ENCODE peak calls at places on chromosomes 2 and 18, in five cellular contexts. C is skeletal muscle cell; W is activated CD4-positive, alpha-beta T cell treated with anti-CD3 and anti-CD28 coated beads, Interleukin-2, amount 10 ng/mL, durations not matched to agents 7 days and 5 days; F is NCI-H2081; N is frontal cortex. E is an unnamed sample.

GRCh38 chr18:77876319-77876865 is 626.7 kb downstream of the GALR1 start:
- DNase-seq in C (no peak), W (no peak), F (no peak), N (no peak), E (no peak)

GRCh38 chr2:180722551-180723239 is 257.7 kb upstream of the UBE2E3 start:
- DNase-seq in C (peak; percentile 75), W (no peak), F (no peak), N (no peak), E (no peak)

GRCh38 chr2:105712981-105713596 is 31.6 kb upstream of the NCK2 start:
- DNase-seq in C (peak; percentile 60), W (no peak), F (no peak), N (no peak), E (no peak)

GRCh38 chr2:71510196-71510807 is 56.9 kb downstream of the DYSF start:
- DNase-seq in C (no peak), W (peak; percentile 77), F (peak; percentile 49), N (peak; percentile 81), E (no peak)

GRCh38 chr2:12554235-12555011 is 162.3 kb upstream of the TRIB2 start:
- DNase-seq in C (no peak), W (no peak), F (no peak), N (no peak), E (no peak)

GRCh38 chr2:120647487-120647886 is 88.2 kb upstream of the GLI2 start:
- DNase-seq in C (peak; percentile 67), W (no peak), F (no peak), N (no peak), E (no peak)

GRCh38 chr2:53508667-53509066 is 258.9 kb upstream of the CHAC2 start:
- DNase-seq in C (no peak), W (no peak), F (no peak), N (no peak), E (no peak)

GRCh38 chr2:149084924-149085795 is 46.7 kb downstream of the LYPD6B start:
- DNase-seq in C (no peak), W (no peak), F (no peak), N (no peak), E (no peak)

GRCh38 chr2:241617431-241618154 is 19.4 kb downstream of the THAP4 start:
- DNase-seq in C (no peak), W (peak; percentile 47), F (peak; percentile 88), N (no peak), E (no peak)

GRCh38 chr2:134897932-134898331 is 20.7 kb upstream of the CCNT2 start:
- DNase-seq in C (no peak), W (no peak), F (peak; percentile 6), N (no peak), E (no peak)

GRCh38 chr18:36389811-36390581 is 92.5 kb downstream of the FHOD3 start:
- DNase-seq in C (no peak), W (no peak), F (no peak), N (no peak), E (no peak)

GRCh38 chr2:173159794-173160463 is 84.3 kb downstream of the MAP3K20 start:
- DNase-seq in C (peak; percentile 98), W (no peak), F (no peak), N (no peak), E (peak; percentile 86)

GRCh38 chr2:80299672-80300071 is 4.9 kb downstream of the LRRTM1 start:
- DNase-seq in C (no peak), W (no peak), F (no peak), N (no peak), E (no peak)

GRCh38 chr2:11505652-11506610 is 27.9 kb upstream of the GREB1 start:
- DNase-seq in C (no peak), W (no peak), F (no peak), N (no peak), E (no peak)

GRCh38 chr2:105545731-105546622 is 147.1 kb upstream of the FHL2 start:
- DNase-seq in C (no peak), W (peak; percentile 78), F (peak; percentile 65), N (peak; percentile 59), E (no peak)

GRCh38 chr2:107018366-107018765 is 132.4 kb upstream of the ST6GAL2 start:
- DNase-seq in C (no peak), W (no peak), F (no peak), N (no peak), E (no peak)

GRCh38 chr2:186734957-186735734 is 41.3 kb downstream of the FAM171B start:
- DNase-seq in C (no peak), W (no peak), F (no peak), N (no peak), E (no peak)

GRCh38 chr2:141611143-141611571 is 519.7 kb downstream of the LRP1B start:
- DNase-seq in C (no peak), W (no peak), F (no peak), N (no peak), E (no peak)

GRCh38 chr2:30417253-30417652 is 29.8 kb upstream of the LCLAT1 start:
- DNase-seq in C (peak; percentile 45), W (no peak), F (no peak), N (no peak), E (no peak)

GRCh38 chr18:13618760-13619438 is 107.5 kb downstream of the FAM210A start:
- DNase-seq in C (no peak), W (no peak), F (no peak), N (no peak), E (no peak)

GRCh38 chr18:3596324-3597158 is 146.6 kb downstream of the TGIF1 start:
- DNase-seq in C (no peak), W (peak; percentile 38), F (no peak), N (no peak), E (peak; percentile 80)

GRCh38 chr18:31162825-31163435 is at the start of gene DSC1:
- DNase-seq in C (no peak), W (peak; percentile 7), F (no peak), N (no peak), E (no peak)

GRCh38 chr2:48723125-48723524 is 32.4 kb downstream of the LHCGR start:
- DNase-seq in C (no peak), W (no peak), F (no peak), N (no peak), E (no peak)

GRCh38 chr2:20382965-20383800 is 32.5 kb upstream of the PUM2 start:
- DNase-seq in C (no peak), W (no peak), F (no peak), N (no peak), E (no peak)

GRCh38 chr2:12953596-12953995 is 236.9 kb downstream of the TRIB2 start:
- DNase-seq in C (no peak), W (no peak), F (no peak), N (no peak), E (no peak)

GRCh38 chr2:163554864-163555263 is 180.9 kb downstream of the FIGN start:
- DNase-seq in C (no peak), W (no peak), F (no peak), N (no peak), E (no peak)

GRCh38 chr2:98663521-98664090 is 55.2 kb downstream of the UNC50 start:
- DNase-seq in C (no peak), W (peak; percentile 54), F (no peak), N (no peak), E (no peak)

GRCh38 chr2:58594175-58594574 is 353.1 kb upstream of the FANCL start:
- DNase-seq in C (no peak), W (no peak), F (peak; percentile 48), N (no peak), E (no peak)

GRCh38 chr2:136000502-136000901 is 15.1 kb upstream of the DARS1 start:
- DNase-seq in C (no peak), W (no peak), F (no peak), N (no peak), E (no peak)

GRCh38 chr2:43083710-43084698 is 142.4 kb downstream of the ZFP36L2 start:
- DNase-seq in C (no peak), W (no peak), F (no peak), N (peak; percentile 55), E (peak; percentile 75)

GRCh38 chr2:237092920-237093781 is 7.5 kb downstream of the COPS8 start:
- DNase-seq in C (peak; percentile 62), W (no peak), F (no peak), N (no peak), E (no peak)

GRCh38 chr2:240328526-240328925 is 106.9 kb upstream of the GPC1 start:
- DNase-seq in C (no peak), W (no peak), F (no peak), N (no peak), E (peak; percentile 49)

GRCh38 chr2:216774620-216775019 is 79.3 kb upstream of the IGFBP5 start:
- DNase-seq in C (peak; percentile 62), W (no peak), F (no peak), N (no peak), E (peak; percentile 91)

GRCh38 chr2:113012436-113013335 is 7.4 kb downstream of the IL36A start:
- DNase-seq in C (no peak), W (no peak), F (no peak), N (no peak), E (no peak)

GRCh38 chr18:80246656-80247402 is 485 bp downstream of the PARD6G start:
- DNase-seq in C (no peak), W (no peak), F (peak; percentile 47), N (peak; percentile 71), E (no peak)